ENCODE peak calls at places on chromosomes 16 and 17, in nine cellular contexts. I, O, G, X, D, J, C, H and P are unnamed samples. For H3K4me1, the result is how much of the 10 kb centered on the place peaks cover.

GRCh38 chr17:52209507-52209906 is 51.0 kb upstream of the CA10 start:
- DNase-seq in I (no peak), O (no peak), G (no peak), X (no peak), D (no peak), J (no peak), C (no peak), H (no peak), P (no peak)

GRCh38 chr16:23131841-23132576 is 17.2 kb downstream of the USP31 start:
- DNase-seq in I (no peak), O (no peak), G (no peak), X (no peak), D (no peak), J (no peak), C (no peak), H (no peak), P (no peak)

GRCh38 chr16:67283826-67284555 is 4.7 kb downstream of the PLEKHG4 start:
- DNase-seq in I (no peak), O (no peak), G (no peak), X (no peak), D (no peak), J (no peak), C (no peak), H (no peak), P (no peak)

GRCh38 chr17:48478224-48479013 is 48.4 kb upstream of the SKAP1 start:
- DNase-seq in I (no peak), O (no peak), G (no peak), X (no peak), D (no peak), J (no peak), C (no peak), H (no peak), P (no peak)

GRCh38 chr17:47205419-47205963 is 3.7 kb upstream of the MYL4 start:
- DNase-seq in I (peak), O (no peak), G (peak), X (no peak), D (peak), J (no peak), C (peak), H (no peak), P (peak)

GRCh38 chr17:59620518-59621259 is 994 bp downstream of the CLTC start:
- DNase-seq in I (peak), O (peak), G (peak), X (no peak), D (peak), J (peak), C (peak), H (no peak), P (peak)

GRCh38 chr17:74466111-74466784 is at the start of gene CD300A:
- DNase-seq in I (peak), O (no peak), G (no peak), X (no peak), D (no peak), J (no peak), C (peak), H (no peak), P (no peak)

GRCh38 chr17:10610821-10611323 is 46.2 kb downstream of the MYH3 start:
- DNase-seq in I (no peak), O (no peak), G (no peak), X (no peak), D (no peak), J (no peak), C (no peak), H (no peak), P (no peak)

GRCh38 chr16:85055503-85056210 is 28.1 kb downstream of the KIAA0513 start:
- DNase-seq in I (no peak), O (no peak), G (peak), X (no peak), D (peak), J (no peak), C (no peak), H (no peak), P (peak)

GRCh38 chr16:82756283-82756599 is 129.5 kb downstream of the CDH13 start:
- DNase-seq in I (no peak), O (no peak), G (no peak), X (no peak), D (no peak), J (no peak), C (no peak), H (no peak), P (no peak)

GRCh38 chr17:83152221-83152744 is 72.9 kb downstream of the METRNL start:
- DNase-seq in I (no peak), O (no peak), G (no peak), X (no peak), D (no peak), J (no peak), C (no peak), H (no peak), P (no peak)

GRCh38 chr17:40121886-40122465 is at the start of gene MSL1:
- DNase-seq in I (peak), O (no peak), G (peak), X (no peak), D (peak), J (peak), C (peak), H (peak), P (peak)

GRCh38 chr16:70695351-70696070 is 9.7 kb upstream of the MTSS2 start:
- DNase-seq in I (no peak), O (no peak), G (no peak), X (no peak), D (peak), J (no peak), C (peak), H (no peak), P (peak)

GRCh38 chr17:17824780-17825614 is 11.8 kb downstream of the SREBF1 start:
- DNase-seq in I (no peak), O (no peak), G (peak), X (no peak), D (peak), J (no peak), C (peak), H (no peak), P (no peak)

GRCh38 chr17:40480501-40481003 is 20.9 kb downstream of the TNS4 start:
- DNase-seq in I (no peak), O (no peak), G (no peak), X (no peak), D (no peak), J (peak), C (no peak), H (no peak), P (peak)

GRCh38 chr16:19645557-19645981 is 72.5 kb downstream of the KNOP1 start:
- DNase-seq in I (no peak), O (no peak), G (peak), X (no peak), D (peak), J (no peak), C (no peak), H (no peak), P (no peak)

GRCh38 chr16:89061590-89062380 is 31.9 kb upstream of the ACSF3 start:
- DNase-seq in I (no peak), O (no peak), G (no peak), X (no peak), D (no peak), J (no peak), C (no peak), H (no peak), P (no peak)

GRCh38 chr16:28981517-28981916 is 3.3 kb upstream of the LAT start:
- DNase-seq in I (no peak), O (no peak), G (no peak), X (no peak), D (no peak), J (no peak), C (peak), H (no peak), P (peak)

GRCh38 chr17:48102700-48103378 is 1.6 kb upstream of the CBX1 start:
- DNase-seq in I (no peak), O (no peak), G (peak), X (no peak), D (no peak), J (no peak), C (no peak), H (no peak), P (no peak)

GRCh38 chr17:17628388-17629008 is 37.0 kb upstream of the PEMT start:
- DNase-seq in I (no peak), O (no peak), G (no peak), X (no peak), D (peak), J (no peak), C (no peak), H (no peak), P (peak)

GRCh38 chr16:17026600-17027242 is 444.0 kb downstream of the XYLT1 start:
- DNase-seq in I (no peak), O (no peak), G (no peak), X (no peak), D (no peak), J (no peak), C (no peak), H (no peak), P (peak)

DNA sequence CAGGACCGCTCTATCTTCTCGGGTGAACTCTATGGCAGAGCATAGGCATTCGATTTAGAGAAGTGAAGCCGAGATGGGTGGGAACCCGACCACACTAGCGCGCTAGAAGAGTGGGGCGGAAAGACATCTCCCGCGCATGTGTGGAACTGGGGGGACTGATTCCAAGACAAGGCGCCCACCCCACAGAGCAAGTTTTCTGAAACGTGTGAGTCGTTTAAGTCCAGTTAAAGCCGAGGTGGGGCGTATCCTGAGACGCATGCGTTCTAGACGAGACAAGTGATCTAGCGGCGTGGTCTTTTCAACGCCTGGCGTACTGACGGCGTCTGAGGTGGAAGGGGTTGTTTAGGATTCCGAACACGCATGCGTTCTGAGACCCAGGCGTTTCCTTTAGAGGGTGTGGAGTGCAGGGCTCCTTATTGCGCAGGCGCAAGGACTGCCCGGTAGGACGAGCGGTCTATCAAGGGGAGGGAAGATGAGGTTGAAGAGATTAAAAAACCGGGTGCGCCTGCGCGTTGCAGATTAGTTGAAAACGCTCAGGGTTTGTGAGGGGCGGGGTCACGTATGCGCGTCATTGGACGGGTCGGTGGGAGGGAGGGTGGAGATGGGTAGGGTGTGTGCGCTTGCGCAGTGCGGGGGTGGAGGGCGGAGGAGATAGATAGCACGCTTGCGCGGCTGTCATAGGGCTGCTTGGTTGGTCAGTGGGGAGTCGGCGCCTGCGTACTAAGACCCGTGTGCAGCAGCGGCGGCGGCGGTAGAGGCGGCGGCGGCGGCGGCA is at the start of gene EIF5A:
- DNase-seq in I (peak), O (peak), G (peak), X (peak), D (peak), J (peak), C (peak), H (peak), P (peak)
- H3K4me1 ChIP-seq in I (under half), O (under half), G (under half), X (under half), D (under half), J (under half), C (under half), H (under half), P (under half)

GRCh38 chr17:27521281-27522027 is 65.2 kb downstream of the KSR1 start:
- DNase-seq in I (no peak), O (no peak), G (no peak), X (no peak), D (no peak), J (no peak), C (no peak), H (no peak), P (no peak)
- H3K4me1 ChIP-seq in I (under half), O (under half), G (under half), X (under half), D (under half), J (under half), C (half or more), H (under half), P (under half)

GRCh38 chr17:77403854-77404253 is 263.1 kb downstream of the SEC14L1 start:
- DNase-seq in I (no peak), O (no peak), G (no peak), X (no peak), D (no peak), J (no peak), C (no peak), H (no peak), P (no peak)

GRCh38 chr17:77405867-77406513 is 265.2 kb downstream of the SEC14L1 start:
- DNase-seq in I (no peak), O (no peak), G (no peak), X (no peak), D (no peak), J (no peak), C (no peak), H (no peak), P (no peak)

GRCh38 chr17:77407321-77408277 is 266.8 kb downstream of the SEC14L1 start:
- DNase-seq in I (peak), O (no peak), G (no peak), X (no peak), D (no peak), J (no peak), C (no peak), H (no peak), P (no peak)

GRCh38 chr17:77402159-77402731 is 261.5 kb downstream of the SEC14L1 start:
- DNase-seq in I (no peak), O (no peak), G (no peak), X (no peak), D (no peak), J (no peak), C (no peak), H (no peak), P (no peak)

DNA sequence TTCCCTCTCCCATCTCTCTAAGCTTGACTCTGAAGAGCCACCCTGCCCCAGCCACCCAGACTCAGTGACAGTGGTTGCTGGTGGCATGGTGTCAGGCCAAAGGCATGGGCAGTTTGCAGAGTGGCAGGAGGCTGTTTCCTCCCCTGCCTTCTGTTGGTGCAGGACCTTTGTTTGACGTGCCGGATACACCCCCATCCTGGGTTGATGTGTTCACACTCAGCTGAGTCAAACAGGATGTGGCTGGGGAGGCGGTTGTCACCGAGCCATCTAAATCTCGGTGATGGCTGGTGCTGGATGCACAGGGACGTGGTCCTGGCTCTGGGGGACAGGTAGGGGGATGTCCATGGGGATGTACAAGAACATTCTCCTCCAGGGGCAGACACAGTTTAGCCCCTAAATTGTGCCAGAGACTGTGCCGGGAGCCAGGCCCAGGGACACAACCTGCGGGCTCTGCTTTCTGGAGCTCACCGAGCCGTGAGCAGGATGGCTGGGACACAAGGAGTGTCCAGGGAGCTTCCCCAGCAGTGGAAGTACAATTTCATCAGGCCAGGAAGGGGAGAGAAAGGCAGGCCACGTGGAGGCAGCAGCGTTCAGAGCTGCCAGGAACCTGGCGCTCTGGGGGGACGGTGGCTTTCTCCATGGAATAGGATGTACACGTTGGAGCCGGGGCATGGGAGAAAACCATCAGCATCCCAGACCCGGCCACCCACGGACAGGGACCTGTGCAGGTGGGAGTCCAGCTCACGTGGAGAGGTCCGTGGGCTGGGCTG is 264.2 kb downstream of the SEC14L1 start:
- DNase-seq in I (no peak), O (no peak), G (peak), X (no peak), D (no peak), J (no peak), C (no peak), H (no peak), P (peak)
- H3K4me1 ChIP-seq in I (under half), O (under half), G (half or more), X (half or more), D (under half), J (under half), C (under half), H (half or more), P (under half)

DNA sequence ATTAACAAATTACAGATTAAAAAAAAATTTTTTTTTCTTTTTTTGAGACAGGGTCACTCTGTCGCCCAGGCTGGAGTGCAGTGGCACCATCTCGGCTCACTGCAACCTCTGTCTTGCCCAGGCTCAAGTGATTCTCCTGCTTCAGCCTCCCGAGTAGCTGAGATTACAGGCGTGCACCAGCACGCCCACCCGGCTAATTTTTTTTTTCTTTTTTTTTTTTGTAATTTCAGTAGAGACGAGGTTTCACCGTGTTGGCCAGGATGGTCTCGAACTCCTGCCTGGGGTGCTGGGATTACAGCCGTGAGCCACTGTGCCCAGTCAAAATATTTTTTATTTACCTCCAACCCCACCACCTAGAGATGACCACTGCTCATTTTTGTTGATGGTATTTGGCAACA is 25.5 kb downstream of the ACTG1 start:
- DNase-seq in I (no peak), O (no peak), G (no peak), X (no peak), D (no peak), J (no peak), C (no peak), H (no peak), P (no peak)
- H3K4me1 ChIP-seq in I (under half), O (under half), G (under half), X (under half), D (under half), J (under half), C (under half), H (under half), P (under half)

GRCh38 chr16:73063854-73064226 is 15.9 kb upstream of the ZFHX3 start:
- DNase-seq in I (no peak), O (no peak), G (no peak), X (no peak), D (no peak), J (no peak), C (no peak), H (no peak), P (no peak)
- H3K4me1 ChIP-seq in I (under half), O (under half), G (under half), X (half or more), D (under half), J (under half), C (half or more), H (under half), P (under half)

DNA sequence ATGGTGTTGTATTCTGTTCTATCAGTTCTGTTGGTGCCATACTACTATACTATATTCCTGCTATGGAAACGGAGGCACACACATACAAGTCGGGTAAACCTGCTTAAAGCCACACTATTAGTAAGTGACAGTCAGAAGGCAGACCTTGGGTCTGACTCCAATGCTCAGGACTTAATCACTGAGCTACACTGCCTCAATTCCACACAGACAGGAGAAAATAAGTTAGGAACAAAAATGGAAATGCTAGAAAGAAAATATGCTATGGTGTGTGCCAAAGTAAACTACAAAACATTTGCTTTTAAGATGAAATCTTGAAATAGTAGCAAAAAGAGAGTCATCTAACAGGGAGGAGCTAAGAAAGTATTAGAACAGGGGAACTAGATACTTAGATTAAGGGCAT is 48.1 kb downstream of the MYO1D start:
- DNase-seq in I (no peak), O (no peak), G (no peak), X (no peak), D (no peak), J (no peak), C (no peak), H (no peak), P (no peak)
- H3K4me1 ChIP-seq in I (under half), O (under half), G (under half), X (half or more), D (under half), J (under half), C (under half), H (under half), P (under half)

GRCh38 chr17:15239471-15239870 is 25.7 kb downstream of the PMP22 start:
- DNase-seq in I (no peak), O (no peak), G (no peak), X (no peak), D (no peak), J (no peak), C (no peak), H (no peak), P (no peak)
- H3K4me1 ChIP-seq in I (under half), O (under half), G (under half), X (under half), D (under half), J (under half), C (under half), H (under half), P (under half)